ENCODE peak calls at places on chromosome 12, in seven cellular contexts. Z is A549, G is pancreas, L is endodermal cell, V is gastrocnemius medialis, A is fibroblast of pulmonary artery, M is GM23248. B is an unnamed sample.

GRCh38 chr12:116381744-116382455 is 104.4 kb upstream of the MED13L start:
- DNase-seq in Z (peak; percentile 95), G (no peak), L (peak; percentile 94), V (no peak), A (peak; percentile 95), M (peak; percentile 97), B (no peak)

GRCh38 chr12:91104812-91105466 is 6.4 kb downstream of the LUM start:
- DNase-seq in Z (no peak), G (no peak), L (no peak), V (no peak), A (no peak), M (no peak), B (no peak)

GRCh38 chr12:94614288-94614721 is 36.1 kb downstream of the TMCC3 start:
- DNase-seq in Z (no peak), G (no peak), L (peak; percentile 78), V (no peak), A (no peak), M (no peak), B (no peak)

GRCh38 chr12:67593041-67593870 is 55.3 kb upstream of the DYRK2 start:
- DNase-seq in Z (peak; percentile 7), G (no peak), L (peak; percentile 52), V (no peak), A (no peak), M (peak; percentile 77), B (no peak)

GRCh38 chr12:4996714-4997113 is 47.0 kb upstream of the KCNA5 start:
- DNase-seq in Z (no peak), G (no peak), L (no peak), V (no peak), A (no peak), M (no peak), B (no peak)

GRCh38 chr12:1920971-1921370 is 2.5 kb upstream of the CACNA2D4 start:
- DNase-seq in Z (no peak), G (no peak), L (peak; percentile 42), V (no peak), A (no peak), M (no peak), B (peak; percentile 66)

GRCh38 chr12:6635856-6636521 is at the start of gene LPAR5:
- DNase-seq in Z (peak; percentile 66), G (no peak), L (peak; percentile 82), V (no peak), A (no peak), M (peak; percentile 80), B (peak; percentile 70)

GRCh38 chr12:80064269-80064668 is 35.1 kb upstream of the OTOGL start:
- DNase-seq in Z (no peak), G (no peak), L (no peak), V (no peak), A (peak; percentile 26), M (peak; percentile 16), B (no peak)

GRCh38 chr12:88733003-88733402 is 152.7 kb upstream of the KITLG start:
- DNase-seq in Z (no peak), G (no peak), L (no peak), V (no peak), A (no peak), M (no peak), B (no peak)

GRCh38 chr12:26651566-26652188 is 181.3 kb downstream of the ITPR2 start:
- DNase-seq in Z (peak; percentile 69), G (no peak), L (peak; percentile 95), V (no peak), A (peak; percentile 84), M (peak; percentile 77), B (no peak)

GRCh38 chr12:4034926-4035325 is 161.7 kb upstream of the PARP11 start:
- DNase-seq in Z (no peak), G (no peak), L (no peak), V (no peak), A (no peak), M (no peak), B (no peak)

GRCh38 chr12:114848661-114849060 is 164.7 kb upstream of the TBX3 start:
- DNase-seq in Z (peak; percentile 44), G (no peak), L (no peak), V (no peak), A (peak; percentile 89), M (peak; percentile 95), B (no peak)

GRCh38 chr12:6691473-6691872 is 2.3 kb upstream of the ZNF384 start:
- DNase-seq in Z (no peak), G (no peak), L (no peak), V (no peak), A (peak; percentile 15), M (peak; percentile 53), B (no peak)

GRCh38 chr12:90836689-90837088 is 118.3 kb downstream of the CCER1 start:
- DNase-seq in Z (no peak), G (no peak), L (no peak), V (no peak), A (peak; percentile 62), M (no peak), B (no peak)

GRCh38 chr12:117188121-117188665 is 2.1 kb downstream of the FBXO21 start:
- DNase-seq in Z (no peak), G (no peak), L (no peak), V (no peak), A (no peak), M (no peak), B (no peak)

GRCh38 chr12:92421701-92422100 is 276.1 kb upstream of the BTG1 start:
- DNase-seq in Z (peak; percentile 75), G (no peak), L (no peak), V (no peak), A (peak; percentile 79), M (peak; percentile 47), B (no peak)

GRCh38 chr12:6692888-6693287 is 3.7 kb upstream of the ZNF384 start:
- DNase-seq in Z (no peak), G (no peak), L (no peak), V (no peak), A (no peak), M (no peak), B (no peak)

GRCh38 chr12:75549989-75550388 is 38.6 kb upstream of the KRR1 start:
- DNase-seq in Z (no peak), G (no peak), L (no peak), V (no peak), A (no peak), M (no peak), B (no peak)
- H3K4me3 ChIP-seq in Z (no peak overlapping the region), G (no peak overlapping the region), L (no peak overlapping the region), V (no peak overlapping the region), A (no peak overlapping the region), M (no peak overlapping the region), B (no peak overlapping the region)

GRCh38 chr12:9127484-9127883 is 11.8 kb upstream of the A2M start:
- DNase-seq in Z (no peak), G (peak; percentile 45), L (no peak), V (no peak), A (no peak), M (no peak), B (no peak)

GRCh38 chr12:9122166-9122609 is 6.5 kb upstream of the A2M start:
- DNase-seq in Z (no peak), G (no peak), L (no peak), V (no peak), A (no peak), M (no peak), B (no peak)

GRCh38 chr12:9127936-9128663 is 12.4 kb upstream of the A2M start:
- DNase-seq in Z (no peak), G (peak; percentile 42), L (no peak), V (no peak), A (no peak), M (no peak), B (peak; percentile 64)

GRCh38 chr12:9123741-9124140 is 8.0 kb upstream of the A2M start:
- DNase-seq in Z (no peak), G (no peak), L (no peak), V (no peak), A (no peak), M (no peak), B (no peak)

DNA sequence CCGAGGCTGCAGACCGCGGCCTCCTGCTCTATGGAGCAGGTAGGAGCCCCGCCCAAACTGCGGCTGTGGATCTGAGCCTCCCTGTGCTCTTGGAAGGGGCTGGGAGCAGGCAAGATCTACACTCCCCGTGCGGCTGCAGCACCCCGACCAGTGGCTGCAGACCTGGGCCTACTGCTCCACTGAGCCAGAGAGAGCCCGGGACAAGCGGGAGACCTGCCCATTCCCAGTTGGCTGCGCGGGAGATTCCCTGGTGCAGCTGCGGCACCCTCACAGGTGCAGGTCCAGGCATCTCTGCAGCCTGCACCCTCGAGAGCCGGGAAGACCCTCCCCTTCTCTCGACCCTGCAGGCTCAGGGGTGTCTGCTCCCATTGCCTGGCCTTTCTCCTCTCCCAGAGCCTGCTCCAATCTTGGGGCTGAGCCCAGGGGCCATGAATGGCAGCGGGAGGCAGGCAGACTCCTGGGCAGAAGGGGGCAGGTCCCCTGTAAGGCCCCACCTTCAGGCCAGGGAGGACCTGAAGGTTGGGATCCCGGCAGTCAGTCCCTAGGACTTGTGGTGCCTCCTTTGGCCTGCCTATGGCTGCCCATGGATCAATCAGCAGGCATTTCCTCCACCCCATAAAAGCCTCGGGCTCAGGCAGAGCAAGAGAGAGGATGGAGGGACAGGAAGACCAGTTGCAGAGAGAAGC is 8.8 kb upstream of the A2M start:
- DNase-seq in Z (no peak), G (peak; percentile 53), L (peak; percentile 51), V (no peak), A (no peak), M (no peak), B (no peak)
- H3K4me3 ChIP-seq in Z (no peak overlapping the region), G (no peak overlapping the region), L (no peak overlapping the region), V (peak overlapping the region; percentile 40), A (no peak overlapping the region), M (no peak overlapping the region), B (no peak overlapping the region)

DNA sequence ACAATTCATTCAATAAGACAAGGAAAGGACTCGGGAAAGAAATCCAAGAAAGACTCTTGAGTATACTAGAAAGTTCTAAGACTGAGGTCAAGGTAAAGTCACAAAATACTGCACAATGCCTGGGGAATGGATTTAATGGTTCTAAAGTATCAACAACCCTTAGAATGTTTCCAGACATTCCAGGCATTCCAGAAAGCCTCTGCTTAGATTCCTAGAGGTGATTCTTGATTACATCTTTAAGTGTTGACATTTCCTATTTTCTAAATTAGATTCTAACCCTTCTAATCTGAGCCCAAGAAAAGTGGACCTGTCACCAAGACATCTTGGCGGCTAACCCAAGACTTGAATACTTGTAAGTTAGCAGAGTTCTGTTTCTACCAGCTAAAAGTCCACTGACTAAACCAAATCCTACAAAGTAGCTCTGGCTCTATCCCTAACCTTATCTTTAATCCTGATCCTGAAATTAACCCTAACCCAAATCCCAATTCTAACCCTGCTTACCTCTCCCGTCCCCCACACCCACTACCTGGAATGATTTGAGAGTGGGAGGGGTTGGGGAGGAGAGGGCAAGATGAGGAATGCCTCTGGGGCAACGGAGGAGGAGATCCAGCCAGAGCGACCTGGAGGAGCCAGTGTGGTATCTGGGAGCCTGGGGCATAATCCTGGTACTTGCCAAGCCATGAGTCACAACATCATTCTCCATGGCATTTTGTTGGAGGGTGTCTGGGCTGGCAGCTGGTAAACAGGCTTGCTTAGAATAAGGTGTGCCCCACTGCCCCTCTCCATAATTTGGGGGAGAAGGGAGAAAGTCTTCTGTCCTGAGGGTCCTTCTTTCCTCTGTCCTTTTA is 93.4 kb upstream of the HOXC13 start:
- DNase-seq in Z (peak; percentile 72), G (no peak), L (no peak), V (no peak), A (peak; percentile 2), M (peak; percentile 84), B (no peak)
- H3K4me3 ChIP-seq in Z (no peak overlapping the region), G (no peak overlapping the region), L (no peak overlapping the region), V (no peak overlapping the region), A (no peak overlapping the region), M (no peak overlapping the region), B (no peak overlapping the region)

GRCh38 chr12:123696209-123696608 is 15.9 kb upstream of the ATP6V0A2 start:
- DNase-seq in Z (no peak), G (no peak), L (no peak), V (no peak), A (no peak), M (no peak), B (no peak)

GRCh38 chr12:123686636-123687190 is 15.8 kb downstream of the TCTN2 start:
- DNase-seq in Z (no peak), G (no peak), L (no peak), V (no peak), A (no peak), M (no peak), B (no peak)

GRCh38 chr12:123690191-123690840 is 19.4 kb downstream of the TCTN2 start:
- DNase-seq in Z (no peak), G (no peak), L (no peak), V (no peak), A (no peak), M (no peak), B (no peak)
- H3K4me3 ChIP-seq in Z (no peak overlapping the region), G (no peak overlapping the region), L (no peak overlapping the region), V (no peak overlapping the region), A (no peak overlapping the region), M (no peak overlapping the region), B (no peak overlapping the region)

B was measured in upper lobe of left lung.